ENCODE peak calls at places on chromosomes 12 and 14, in six cellular contexts. T, V, C, O, A and W are unnamed samples.
A peak's percentile ranks its signal among the peaks of the same experiment; 100 is the strongest.

GRCh38 chr12:76135456-76135855 is 51.0 kb upstream of the NAP1L1 start:
- DNase-seq in T (no peak), V (no peak), C (no peak), O (no peak), A (no peak), W (no peak)

GRCh38 chr14:96065661-96066459 is 26.7 kb downstream of the C14orf132 start:
- DNase-seq in T (no peak), V (no peak), C (no peak), O (no peak), A (peak; percentile 26), W (no peak)

GRCh38 chr12:32457251-32458025 is 58.1 kb downstream of the FGD4 start:
- DNase-seq in T (no peak), V (peak; percentile 6), C (no peak), O (no peak), A (no peak), W (no peak)

GRCh38 chr12:102026728-102027127 is 35.1 kb downstream of the WASHC3 start:
- DNase-seq in T (no peak), V (no peak), C (no peak), O (no peak), A (no peak), W (no peak)

GRCh38 chr14:66624319-66624937 is 116.5 kb downstream of the GPHN start:
- DNase-seq in T (peak; percentile 24), V (peak; percentile 33), C (peak; percentile 63), O (peak; percentile 21), A (peak; percentile 49), W (peak; percentile 43)

GRCh38 chr12:88207921-88208640 is 66.0 kb downstream of the TMTC3 start:
- DNase-seq in T (no peak), V (peak; percentile 81), C (no peak), O (no peak), A (no peak), W (no peak)

GRCh38 chr14:94008234-94008633 is 11.1 kb downstream of the CCDC197 start:
- DNase-seq in T (no peak), V (no peak), C (no peak), O (no peak), A (no peak), W (no peak)

GRCh38 chr14:64721391-64721791 is 17.2 kb downstream of the PLEKHG3 start:
- DNase-seq in T (no peak), V (peak; percentile 41), C (no peak), O (no peak), A (peak; percentile 37), W (no peak)

GRCh38 chr12:40843495-40843894 is 151.3 kb downstream of the CNTN1 start:
- DNase-seq in T (no peak), V (no peak), C (no peak), O (no peak), A (no peak), W (no peak)

GRCh38 chr14:81137316-81137715 is 83.4 kb downstream of the GTF2A1 start:
- DNase-seq in T (peak; percentile 30), V (peak; percentile 80), C (no peak), O (no peak), A (no peak), W (no peak)